ENCODE peak calls at places on chromosome 20, in nine cellular contexts. K is NCI-H774; O is GM06990; F is activated CD8-positive, alpha-beta memory T cell treated with anti-CD3 and anti-CD28 coated beads for 48 hours; R is KG1; N is HuH-7; I is frontal cortex; V is mesenchymal stem cell; C is activated T-cell treated with anti-CD3 and anti-CD28 coated beads, Interleukin-2, amount 50 U/mL, for 72 hours. Z is an unnamed sample.

GRCh38 chr20:51574248-51575033 is 31.9 kb upstream of the NFATC2 start:
- DNase-seq in I (no peak), N (no peak), R (no peak), C (peak), O (no peak), F (no peak), V (no peak), K (no peak), Z (peak)

GRCh38 chr20:45322952-45323383 is 14.9 kb upstream of the MATN4 start:
- DNase-seq in N (peak), R (no peak), V (peak), F (no peak), O (no peak), I (peak), C (no peak), K (peak), Z (no peak)

GRCh38 chr20:34233687-34234086 is 7.5 kb upstream of the ASIP start:
- DNase-seq in F (no peak), K (no peak), V (no peak), R (no peak), C (no peak), I (no peak), O (no peak), N (peak), Z (no peak)

GRCh38 chr20:10281911-10282310 is 63.3 kb downstream of the SNAP25 start:
- DNase-seq in I (no peak), C (no peak), F (no peak), R (no peak), V (no peak), O (no peak), K (no peak), N (no peak), Z (no peak)

GRCh38 chr20:42589976-42590639 is 599.6 kb downstream of the PTPRT start:
- DNase-seq in C (no peak), N (no peak), F (no peak), V (no peak), O (no peak), K (no peak), R (no peak), I (no peak), Z (no peak)

GRCh38 chr20:57397004-57397692 is 6.0 kb downstream of the RBM38 start:
- DNase-seq in R (no peak), C (peak), N (no peak), V (no peak), F (no peak), O (no peak), I (no peak), K (no peak), Z (no peak)

GRCh38 chr20:46423342-46423741 is 16.9 kb upstream of the ELMO2 start:
- DNase-seq in O (no peak), I (no peak), V (no peak), F (no peak), N (no peak), K (no peak), R (no peak), C (no peak), Z (no peak)

GRCh38 chr20:29878281-29878741 is 1379.2 kb upstream of the DEFB115 start:
- DNase-seq in N (peak), C (no peak), R (no peak), V (no peak), O (peak), I (no peak), K (peak), F (no peak), Z (peak)

GRCh38 chr20:53129557-53129956 is 157.4 kb downstream of the TSHZ2 start:
- DNase-seq in F (no peak), I (no peak), N (no peak), K (no peak), V (no peak), O (no peak), R (no peak), C (no peak), Z (no peak)

GRCh38 chr20:53960586-53961386 is 109.6 kb downstream of the BCAS1 start:
- DNase-seq in F (no peak), R (no peak), C (no peak), O (no peak), K (no peak), I (no peak), N (no peak), V (no peak), Z (no peak)

GRCh38 chr20:54793270-54793992 is 318.0 kb downstream of the DOK5 start:
- DNase-seq in K (no peak), R (no peak), N (no peak), F (no peak), C (no peak), I (no peak), O (no peak), V (no peak), Z (no peak)

GRCh38 chr20:46840054-46840729 is 54.5 kb upstream of the EYA2 start:
- DNase-seq in R (no peak), K (no peak), O (no peak), V (no peak), I (no peak), F (no peak), N (no peak), C (no peak), Z (no peak)

GRCh38 chr20:37755665-37756064 is 61.8 kb downstream of the CTNNBL1 start:
- DNase-seq in N (no peak), C (no peak), O (no peak), F (no peak), R (no peak), I (no peak), K (no peak), V (no peak), Z (no peak)

GRCh38 chr20:47440857-47441773 is 60.6 kb upstream of the NCOA3 start:
- DNase-seq in C (no peak), N (no peak), O (no peak), I (no peak), R (no peak), F (no peak), V (peak), K (no peak), Z (no peak)

GRCh38 chr20:34558320-34559202 is at the start of gene MAP1LC3A:
- DNase-seq in K (peak), R (no peak), O (peak), I (peak), F (peak), N (no peak), V (peak), C (peak), Z (peak)

GRCh38 chr20:10280016-10280908 is 61.6 kb downstream of the SNAP25 start:
- DNase-seq in I (no peak), C (no peak), R (no peak), V (no peak), O (no peak), K (no peak), N (no peak), F (no peak), Z (no peak)

GRCh38 chr20:6855074-6855473 is 87.6 kb downstream of the BMP2 start:
- DNase-seq in F (no peak), I (no peak), V (no peak), C (no peak), O (no peak), R (no peak), N (no peak), K (no peak), Z (no peak)

GRCh38 chr20:4713401-4713800 is 8.3 kb upstream of the PRND start:
- DNase-seq in V (no peak), F (no peak), R (no peak), C (no peak), I (no peak), N (no peak), K (no peak), O (no peak), Z (no peak)

GRCh38 chr20:53786071-53786444 is 192.4 kb upstream of the ZNF217 start:
- DNase-seq in R (no peak), C (no peak), O (no peak), F (no peak), K (no peak), N (no peak), V (no peak), I (no peak), Z (no peak)

GRCh38 chr20:20450461-20451027 is 82.6 kb downstream of the INSM1 start:
- DNase-seq in O (no peak), N (no peak), C (no peak), I (no peak), F (no peak), V (no peak), R (no peak), K (no peak), Z (no peak)

GRCh38 chr20:45341579-45341938 is 6.7 kb downstream of the SDC4 start:
- DNase-seq in C (no peak), I (no peak), R (no peak), N (no peak), F (no peak), V (no peak), O (no peak), K (no peak), Z (no peak)

GRCh38 chr20:25077610-25078169 is 4.3 kb downstream of the VSX1 start:
- DNase-seq in V (peak), R (no peak), C (peak), K (no peak), N (no peak), I (no peak), F (no peak), O (no peak), Z (no peak)

GRCh38 chr20:1330075-1330830 is 1.3 kb upstream of the SDCBP2 start:
- DNase-seq in O (peak), C (no peak), V (no peak), R (no peak), K (no peak), F (no peak), I (no peak), N (peak), Z (peak)

GRCh38 chr20:49668181-49668877 is 45.3 kb downstream of the B4GALT5 start:
- DNase-seq in O (peak), I (no peak), R (no peak), F (peak), N (no peak), K (no peak), C (peak), V (no peak), Z (peak)

GRCh38 chr20:23200914-23201313 is 114.8 kb upstream of the CD93 start:
- DNase-seq in N (peak), I (no peak), R (no peak), O (no peak), C (peak), K (no peak), F (no peak), V (no peak), Z (no peak)

GRCh38 chr20:38128691-38129090 is 36.4 kb downstream of the TGM2 start:
- DNase-seq in K (no peak), O (no peak), V (no peak), R (no peak), N (no peak), I (no peak), C (no peak), F (no peak), Z (no peak)

GRCh38 chr20:63165538-63166422 is 50.2 kb downstream of the YTHDF1 start:
- DNase-seq in R (no peak), K (no peak), F (no peak), N (no peak), V (no peak), O (no peak), C (no peak), I (no peak), Z (no peak)

GRCh38 chr20:62914970-62915457 is 11.3 kb downstream of the DIDO1 start:
- DNase-seq in K (peak), R (no peak), N (peak), V (peak), I (peak), C (no peak), O (no peak), F (no peak), Z (no peak)

GRCh38 chr20:51650685-51651134 is 108.2 kb upstream of the NFATC2 start:
- DNase-seq in K (no peak), O (no peak), V (peak), F (no peak), R (peak), C (no peak), N (no peak), I (no peak), Z (no peak)

GRCh38 chr20:62860391-62860923 is 1.2 kb downstream of the TCFL5 start:
- DNase-seq in N (no peak), F (no peak), I (no peak), V (peak), R (no peak), O (no peak), C (no peak), K (no peak), Z (no peak)

GRCh38 chr20:63457737-63458136 is 14.7 kb downstream of the KCNQ2 start:
- DNase-seq in O (no peak), F (no peak), R (no peak), N (no peak), C (no peak), V (no peak), I (peak), K (no peak), Z (no peak)

GRCh38 chr20:31633339-31633914 is 4.3 kb upstream of the COX4I2 start:
- DNase-seq in K (no peak), N (no peak), V (no peak), C (no peak), F (no peak), O (no peak), R (no peak), I (no peak), Z (no peak)

GRCh38 chr20:62953839-62954703 is 1.6 kb downstream of the SLC17A9 start:
- DNase-seq in O (peak), R (peak), C (peak), I (peak), V (peak), N (peak), F (no peak), K (peak), Z (peak)